ENCODE peak calls at places on chromosomes 4 and X, in six cellular contexts. One of them, this sample, is unnamed.

GRCh38 chr4:78634011-78634664 is 82.6 kb downstream of the ANXA3 start:
- DNase-seq in CD4-positive, alpha-beta T cell: no peak
- DNase-seq in RWPE1: no peak
- DNase-seq in lower lobe of right lung: peak
- DNase-seq in caudate nucleus: peak
- DNase-seq in cardiac muscle cell: no peak
- DNase-seq in this sample: peak

GRCh38 chr4:14837860-14838259 is 164.4 kb upstream of the CPEB2 start:
- DNase-seq in CD4-positive, alpha-beta T cell: no peak
- DNase-seq in RWPE1: no peak
- DNase-seq in lower lobe of right lung: no peak
- DNase-seq in caudate nucleus: no peak
- DNase-seq in cardiac muscle cell: no peak
- DNase-seq in this sample: no peak

GRCh38 chrX:149630681-149631292 is 805 bp downstream of the TMEM185A start:
- DNase-seq in CD4-positive, alpha-beta T cell: no peak
- DNase-seq in RWPE1: peak
- DNase-seq in lower lobe of right lung: no peak
- DNase-seq in caudate nucleus: no peak
- DNase-seq in cardiac muscle cell: no peak
- DNase-seq in this sample: no peak

GRCh38 chr4:15777697-15778096 is 431 bp upstream of the CD38 start:
- DNase-seq in CD4-positive, alpha-beta T cell: no peak
- DNase-seq in RWPE1: no peak
- DNase-seq in lower lobe of right lung: no peak
- DNase-seq in caudate nucleus: no peak
- DNase-seq in cardiac muscle cell: no peak
- DNase-seq in this sample: no peak

GRCh38 chr4:30948653-30949052 is 228.5 kb downstream of the PCDH7 start:
- DNase-seq in CD4-positive, alpha-beta T cell: no peak
- DNase-seq in RWPE1: peak
- DNase-seq in lower lobe of right lung: no peak
- DNase-seq in caudate nucleus: no peak
- DNase-seq in cardiac muscle cell: no peak
- DNase-seq in this sample: no peak

GRCh38 chr4:139711461-139711860 is 45.8 kb downstream of the MGST2 start:
- DNase-seq in CD4-positive, alpha-beta T cell: no peak
- DNase-seq in RWPE1: no peak
- DNase-seq in lower lobe of right lung: no peak
- DNase-seq in caudate nucleus: no peak
- DNase-seq in cardiac muscle cell: no peak
- DNase-seq in this sample: no peak

GRCh38 chrX:13077168-13077567 is 32.7 kb upstream of the FAM9C start:
- DNase-seq in CD4-positive, alpha-beta T cell: peak
- DNase-seq in RWPE1: no peak
- DNase-seq in lower lobe of right lung: no peak
- DNase-seq in caudate nucleus: no peak
- DNase-seq in cardiac muscle cell: no peak
- DNase-seq in this sample: no peak

GRCh38 chrX:67543818-67544217 is at the start of gene AR:
- DNase-seq in CD4-positive, alpha-beta T cell: no peak
- DNase-seq in RWPE1: no peak
- DNase-seq in lower lobe of right lung: peak
- DNase-seq in caudate nucleus: peak
- DNase-seq in cardiac muscle cell: peak
- DNase-seq in this sample: peak

GRCh38 chr4:105550641-105551040 is 1.8 kb upstream of the ARHGEF38 start:
- DNase-seq in CD4-positive, alpha-beta T cell: no peak
- DNase-seq in RWPE1: no peak
- DNase-seq in lower lobe of right lung: no peak
- DNase-seq in caudate nucleus: no peak
- DNase-seq in cardiac muscle cell: no peak
- DNase-seq in this sample: no peak

GRCh38 chr4:150816491-150816890 is 198.6 kb downstream of the LRBA start:
- DNase-seq in CD4-positive, alpha-beta T cell: no peak
- DNase-seq in RWPE1: no peak
- DNase-seq in lower lobe of right lung: no peak
- DNase-seq in caudate nucleus: no peak
- DNase-seq in cardiac muscle cell: no peak
- DNase-seq in this sample: no peak

GRCh38 chr4:1489639-1489995 is 83.4 kb upstream of the NKX1-1 start:
- DNase-seq in CD4-positive, alpha-beta T cell: no peak
- DNase-seq in RWPE1: no peak
- DNase-seq in lower lobe of right lung: peak
- DNase-seq in caudate nucleus: no peak
- DNase-seq in cardiac muscle cell: no peak
- DNase-seq in this sample: no peak

GRCh38 chr4:138981930-138982390 is 33.6 kb upstream of the NOCT start:
- DNase-seq in CD4-positive, alpha-beta T cell: no peak
- DNase-seq in RWPE1: peak
- DNase-seq in lower lobe of right lung: no peak
- DNase-seq in caudate nucleus: no peak
- DNase-seq in cardiac muscle cell: no peak
- DNase-seq in this sample: no peak

GRCh38 chr4:151745727-151746231 is 15.0 kb downstream of the GATB start:
- DNase-seq in CD4-positive, alpha-beta T cell: no peak
- DNase-seq in RWPE1: no peak
- DNase-seq in lower lobe of right lung: no peak
- DNase-seq in caudate nucleus: no peak
- DNase-seq in cardiac muscle cell: no peak
- DNase-seq in this sample: no peak

GRCh38 chr4:53695540-53696463 is 104.5 kb upstream of the LNX1 start:
- DNase-seq in CD4-positive, alpha-beta T cell: no peak
- DNase-seq in RWPE1: no peak
- DNase-seq in lower lobe of right lung: no peak
- DNase-seq in caudate nucleus: no peak
- DNase-seq in cardiac muscle cell: no peak
- DNase-seq in this sample: no peak

GRCh38 chr4:130183796-130184195 is 1087.8 kb downstream of the C4orf33 start:
- DNase-seq in CD4-positive, alpha-beta T cell: no peak
- DNase-seq in RWPE1: no peak
- DNase-seq in lower lobe of right lung: no peak
- DNase-seq in caudate nucleus: no peak
- DNase-seq in cardiac muscle cell: no peak
- DNase-seq in this sample: no peak

GRCh38 chr4:77284036-77284435 is 127.0 kb downstream of the CCNG2 start:
- DNase-seq in CD4-positive, alpha-beta T cell: no peak
- DNase-seq in RWPE1: no peak
- DNase-seq in lower lobe of right lung: no peak
- DNase-seq in caudate nucleus: no peak
- DNase-seq in cardiac muscle cell: no peak
- DNase-seq in this sample: no peak

GRCh38 chr4:101801957-101802356 is 11.4 kb downstream of the BANK1 start:
- DNase-seq in CD4-positive, alpha-beta T cell: no peak
- DNase-seq in RWPE1: no peak
- DNase-seq in lower lobe of right lung: no peak
- DNase-seq in caudate nucleus: no peak
- DNase-seq in cardiac muscle cell: no peak
- DNase-seq in this sample: no peak

GRCh38 chr4:178632415-178632814 is 1190.2 kb upstream of the AGA start:
- DNase-seq in CD4-positive, alpha-beta T cell: no peak
- DNase-seq in RWPE1: no peak
- DNase-seq in lower lobe of right lung: no peak
- DNase-seq in caudate nucleus: no peak
- DNase-seq in cardiac muscle cell: no peak
- DNase-seq in this sample: no peak

GRCh38 chrX:150032742-150033141 is 94.5 kb upstream of the EOLA2 start:
- DNase-seq in CD4-positive, alpha-beta T cell: no peak
- DNase-seq in RWPE1: peak
- DNase-seq in lower lobe of right lung: no peak
- DNase-seq in caudate nucleus: no peak
- DNase-seq in cardiac muscle cell: no peak
- DNase-seq in this sample: no peak

GRCh38 chr4:1410491-1411325 is 4.5 kb upstream of the NKX1-1 start:
- DNase-seq in CD4-positive, alpha-beta T cell: peak
- DNase-seq in RWPE1: peak
- DNase-seq in lower lobe of right lung: peak
- DNase-seq in caudate nucleus: no peak
- DNase-seq in cardiac muscle cell: peak
- DNase-seq in this sample: no peak

GRCh38 chr4:136864580-136865185 is 667.6 kb downstream of the PCDH18 start:
- DNase-seq in CD4-positive, alpha-beta T cell: no peak
- DNase-seq in RWPE1: peak
- DNase-seq in lower lobe of right lung: no peak
- DNase-seq in caudate nucleus: no peak
- DNase-seq in cardiac muscle cell: peak
- DNase-seq in this sample: no peak

GRCh38 chrX:108468486-108468885 is 28.8 kb downstream of the COL4A5 start:
- DNase-seq in CD4-positive, alpha-beta T cell: no peak
- DNase-seq in RWPE1: no peak
- DNase-seq in lower lobe of right lung: no peak
- DNase-seq in caudate nucleus: no peak
- DNase-seq in cardiac muscle cell: no peak
- DNase-seq in this sample: no peak

GRCh38 chr4:3010998-3011397 is 47.6 kb downstream of the GRK4 start:
- DNase-seq in CD4-positive, alpha-beta T cell: no peak
- DNase-seq in RWPE1: peak
- DNase-seq in lower lobe of right lung: no peak
- DNase-seq in caudate nucleus: no peak
- DNase-seq in cardiac muscle cell: no peak
- DNase-seq in this sample: no peak

GRCh38 chrX:47662144-47662657 is 3.2 kb upstream of the UXT start:
- DNase-seq in CD4-positive, alpha-beta T cell: no peak
- DNase-seq in RWPE1: peak
- DNase-seq in lower lobe of right lung: no peak
- DNase-seq in caudate nucleus: no peak
- DNase-seq in cardiac muscle cell: no peak
- DNase-seq in this sample: no peak

GRCh38 chrX:23907496-23908218 is at the start of the genes APOO and CXorf58:
- DNase-seq in CD4-positive, alpha-beta T cell: peak
- DNase-seq in RWPE1: peak
- DNase-seq in lower lobe of right lung: peak
- DNase-seq in caudate nucleus: peak
- DNase-seq in cardiac muscle cell: peak
- DNase-seq in this sample: peak

GRCh38 chr4:30068234-30068633 is 651.9 kb upstream of the PCDH7 start:
- DNase-seq in CD4-positive, alpha-beta T cell: no peak
- DNase-seq in RWPE1: no peak
- DNase-seq in lower lobe of right lung: no peak
- DNase-seq in caudate nucleus: no peak
- DNase-seq in cardiac muscle cell: peak
- DNase-seq in this sample: peak

GRCh38 chrX:80550722-80551121 is 130.5 kb downstream of the TENT5D start:
- DNase-seq in CD4-positive, alpha-beta T cell: no peak
- DNase-seq in RWPE1: no peak
- DNase-seq in lower lobe of right lung: no peak
- DNase-seq in caudate nucleus: no peak
- DNase-seq in cardiac muscle cell: peak
- DNase-seq in this sample: no peak

DNA sequence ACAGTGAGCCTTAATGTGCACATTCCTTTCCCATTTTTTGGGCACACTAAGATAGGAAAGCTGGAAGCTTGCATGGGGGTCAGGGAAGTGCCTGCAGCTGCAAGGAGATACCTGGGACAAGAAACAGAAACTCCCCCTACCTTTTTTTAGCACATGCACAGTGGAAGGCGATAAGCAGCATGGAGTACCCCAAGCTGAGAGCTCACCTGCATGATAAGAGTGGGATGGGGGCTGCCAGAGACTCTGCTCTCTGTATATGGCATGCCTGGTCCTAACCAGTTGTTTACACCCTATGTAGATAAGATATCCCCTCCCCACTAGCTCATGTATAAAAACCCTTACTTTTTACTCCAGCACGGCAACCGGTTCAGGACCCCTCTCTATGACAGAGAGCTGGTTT is 135.9 kb downstream of the TENT5D start:
- DNase-seq in CD4-positive, alpha-beta T cell: no peak
- DNase-seq in RWPE1: no peak
- DNase-seq in lower lobe of right lung: no peak
- DNase-seq in caudate nucleus: no peak
- DNase-seq in cardiac muscle cell: no peak
- DNase-seq in this sample: no peak
- H3K27ac ChIP-seq in CD4-positive, alpha-beta T cell: no peak
- H3K27ac ChIP-seq in RWPE1: no peak
- H3K27ac ChIP-seq in lower lobe of right lung: no peak
- H3K27ac ChIP-seq in caudate nucleus: no peak
- H3K27ac ChIP-seq in cardiac muscle cell: no peak
- H3K27ac ChIP-seq in this sample: no peak

DNA sequence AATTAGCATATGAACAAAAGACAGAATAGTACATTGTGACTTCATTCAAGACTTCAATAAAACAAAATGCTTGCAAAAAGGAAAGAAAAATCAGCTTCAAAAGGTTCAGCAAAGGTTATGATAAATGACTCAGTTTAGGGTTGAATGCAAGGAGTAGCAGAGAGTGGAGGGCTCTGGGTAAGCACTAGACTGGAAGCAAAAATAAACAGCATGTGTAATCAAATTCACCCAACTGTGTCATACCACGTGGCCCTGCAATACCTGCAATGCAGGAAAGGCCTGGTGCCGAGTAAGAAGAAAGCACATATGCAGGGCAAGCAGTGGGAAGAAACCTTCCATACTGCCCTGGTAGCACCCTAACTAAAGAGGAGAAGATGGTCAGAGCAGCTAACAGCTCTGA is 88.7 kb downstream of the ATP11C start:
- DNase-seq in CD4-positive, alpha-beta T cell: no peak
- DNase-seq in RWPE1: no peak
- DNase-seq in lower lobe of right lung: no peak
- DNase-seq in caudate nucleus: no peak
- DNase-seq in cardiac muscle cell: no peak
- DNase-seq in this sample: no peak
- H3K27ac ChIP-seq in CD4-positive, alpha-beta T cell: no peak
- H3K27ac ChIP-seq in RWPE1: no peak
- H3K27ac ChIP-seq in lower lobe of right lung: no peak
- H3K27ac ChIP-seq in caudate nucleus: no peak
- H3K27ac ChIP-seq in cardiac muscle cell: peak
- H3K27ac ChIP-seq in this sample: no peak

DNA sequence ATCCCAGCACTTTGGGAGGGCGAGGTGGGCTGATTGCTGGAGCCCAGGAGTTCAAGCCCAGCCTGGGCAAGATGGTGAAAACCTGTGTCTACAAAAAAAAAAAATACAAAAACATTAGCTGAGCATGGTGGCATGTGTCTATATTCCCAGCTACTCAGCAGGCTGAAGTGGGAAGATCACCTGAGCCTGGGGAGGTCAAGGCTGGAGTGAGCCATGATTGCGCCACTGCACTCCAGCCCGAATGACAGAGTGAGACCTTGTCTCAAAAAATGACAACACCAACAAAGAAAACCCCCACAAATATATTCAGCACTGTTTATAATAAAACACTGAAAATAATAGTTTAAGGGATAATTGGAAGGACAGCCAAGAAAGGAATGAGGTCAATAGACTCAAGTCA is 3.6 kb upstream of the ELOVL6 start:
- DNase-seq in CD4-positive, alpha-beta T cell: no peak
- DNase-seq in RWPE1: no peak
- DNase-seq in lower lobe of right lung: no peak
- DNase-seq in caudate nucleus: no peak
- DNase-seq in cardiac muscle cell: no peak
- DNase-seq in this sample: no peak
- H3K27ac ChIP-seq in CD4-positive, alpha-beta T cell: no peak
- H3K27ac ChIP-seq in RWPE1: no peak
- H3K27ac ChIP-seq in lower lobe of right lung: no peak
- H3K27ac ChIP-seq in caudate nucleus: no peak
- H3K27ac ChIP-seq in cardiac muscle cell: no peak
- H3K27ac ChIP-seq in this sample: no peak

DNA sequence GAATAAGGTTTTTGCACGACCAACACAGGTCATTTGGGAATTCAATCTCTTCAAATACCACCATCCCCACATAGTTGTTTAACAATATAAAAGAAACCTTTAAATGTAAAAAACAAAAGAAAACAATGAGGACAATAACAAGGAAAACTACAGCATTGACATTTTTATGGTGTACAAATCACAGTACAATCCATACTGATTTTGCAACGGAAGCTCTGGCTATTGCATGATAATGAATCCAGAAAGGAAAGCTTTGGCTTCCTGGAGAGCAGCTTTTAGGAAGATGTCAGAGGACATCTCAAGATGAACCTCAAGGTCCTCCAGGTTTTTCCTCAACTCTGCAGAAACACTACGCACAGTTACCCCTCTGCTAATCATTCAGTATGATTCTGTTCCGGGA is 111.5 kb upstream of the MYOZ2 start:
- DNase-seq in CD4-positive, alpha-beta T cell: no peak
- DNase-seq in RWPE1: no peak
- DNase-seq in lower lobe of right lung: no peak
- DNase-seq in caudate nucleus: no peak
- DNase-seq in cardiac muscle cell: no peak
- DNase-seq in this sample: no peak
- H3K27ac ChIP-seq in CD4-positive, alpha-beta T cell: no peak
- H3K27ac ChIP-seq in RWPE1: no peak
- H3K27ac ChIP-seq in lower lobe of right lung: no peak
- H3K27ac ChIP-seq in caudate nucleus: no peak
- H3K27ac ChIP-seq in cardiac muscle cell: no peak
- H3K27ac ChIP-seq in this sample: no peak